ENCODE peak calls at places on chromosomes 12 and 14, in ten cellular contexts. W is MM.1S, K is fibroblast of pulmonary artery, B is body of pancreas, R is Calu3, Z is IMR-90, Y is GM12865, C is breast epithelium, I is progenitor cell of endocrine pancreas, D is astrocyte of the spinal cord. H is an unnamed sample.

GRCh38 chr12:123064356-123064755 is 83.9 kb downstream of the ARL6IP4 start:
- DNase-seq in W (no peak), K (no peak), B (no peak), R (no peak), Z (no peak), Y (no peak), C (no peak), I (no peak), D (no peak), H (no peak)

GRCh38 chr14:65910108-65910507 is 497.6 kb downstream of the FUT8 start:
- DNase-seq in W (no peak), K (peak), B (no peak), R (no peak), Z (peak), Y (no peak), C (no peak), I (no peak), D (peak), H (peak)

GRCh38 chr12:18246057-18246456 is 15.3 kb upstream of the PIK3C2G start:
- DNase-seq in W (no peak), K (no peak), B (no peak), R (no peak), Z (no peak), Y (no peak), C (no peak), I (no peak), D (no peak), H (no peak)

GRCh38 chr14:91114079-91115065 is 499 bp downstream of the DGLUCY start:
- DNase-seq in W (peak), K (peak), B (peak), R (peak), Z (peak), Y (peak), C (peak), I (peak), D (peak), H (peak)

GRCh38 chr14:52767058-52767833 is 24.2 kb downstream of the GNPNAT1 start:
- DNase-seq in W (no peak), K (no peak), B (peak), R (no peak), Z (peak), Y (no peak), C (no peak), I (no peak), D (no peak), H (no peak)

GRCh38 chr14:58668848-58669480 is 31.2 kb downstream of the DACT1 start:
- DNase-seq in W (no peak), K (no peak), B (no peak), R (no peak), Z (no peak), Y (no peak), C (no peak), I (no peak), D (no peak), H (no peak)

GRCh38 chr12:27841392-27841882 is 61.4 kb upstream of the MANSC4 start:
- DNase-seq in W (no peak), K (no peak), B (no peak), R (no peak), Z (peak), Y (no peak), C (no peak), I (no peak), D (peak), H (peak)

GRCh38 chr12:75553865-75554555 is 42.6 kb upstream of the KRR1 start:
- DNase-seq in W (no peak), K (peak), B (no peak), R (no peak), Z (peak), Y (no peak), C (no peak), I (no peak), D (peak), H (no peak)

GRCh38 chr12:47837190-47838171 is 17.8 kb upstream of the HDAC7 start:
- DNase-seq in W (peak), K (peak), B (peak), R (peak), Z (peak), Y (peak), C (peak), I (peak), D (peak), H (peak)

GRCh38 chr12:29088611-29089219 is 60.4 kb upstream of the FAR2 start:
- DNase-seq in W (peak), K (peak), B (no peak), R (no peak), Z (peak), Y (no peak), C (no peak), I (no peak), D (peak), H (peak)

GRCh38 chr14:50795909-50796308 is 35.1 kb downstream of the NIN start:
- DNase-seq in W (no peak), K (no peak), B (no peak), R (no peak), Z (no peak), Y (no peak), C (no peak), I (no peak), D (no peak), H (no peak)

GRCh38 chr12:41188058-41188840 is at the start of gene PDZRN4:
- DNase-seq in W (no peak), K (no peak), B (peak), R (no peak), Z (no peak), Y (no peak), C (no peak), I (peak), D (no peak), H (no peak)

GRCh38 chr12:95703986-95704385 is 86.6 kb downstream of the NTN4 start:
- DNase-seq in W (no peak), K (no peak), B (no peak), R (no peak), Z (no peak), Y (no peak), C (no peak), I (no peak), D (no peak), H (no peak)

GRCh38 chr14:33711761-33712160 is 239.1 kb downstream of the EGLN3 start:
- DNase-seq in W (no peak), K (no peak), B (no peak), R (no peak), Z (no peak), Y (no peak), C (no peak), I (no peak), D (no peak), H (no peak)

GRCh38 chr14:104871656-104872468 is 6.8 kb downstream of the CEP170B start:
- DNase-seq in W (no peak), K (no peak), B (peak), R (no peak), Z (no peak), Y (no peak), C (no peak), I (no peak), D (no peak), H (no peak)

GRCh38 chr14:57066887-57067513 is 201.7 kb downstream of the EXOC5 start:
- DNase-seq in W (peak), K (peak), B (peak), R (peak), Z (peak), Y (peak), C (no peak), I (peak), D (peak), H (peak)

GRCh38 chr12:76043377-76043776 is 11.8 kb upstream of the PHLDA1 start:
- DNase-seq in W (no peak), K (no peak), B (no peak), R (no peak), Z (no peak), Y (no peak), C (no peak), I (no peak), D (no peak), H (no peak)

GRCh38 chr14:105131241-105131640 is 37.3 kb downstream of the JAG2 start:
- DNase-seq in W (no peak), K (no peak), B (no peak), R (no peak), Z (no peak), Y (no peak), C (no peak), I (no peak), D (peak), H (no peak)

GRCh38 chr14:50064993-50065392 is 51.4 kb downstream of the VCPKMT start:
- DNase-seq in W (peak), K (no peak), B (no peak), R (no peak), Z (no peak), Y (peak), C (no peak), I (no peak), D (peak), H (peak)

GRCh38 chr12:51522696-51523095 is 68.3 kb upstream of the SCN8A start:
- DNase-seq in W (no peak), K (no peak), B (no peak), R (no peak), Z (no peak), Y (no peak), C (no peak), I (no peak), D (no peak), H (no peak)

GRCh38 chr12:108302471-108303311 is 36.4 kb downstream of the CMKLR1 start:
- DNase-seq in W (no peak), K (peak), B (peak), R (peak), Z (no peak), Y (no peak), C (peak), I (peak), D (peak), H (peak)

GRCh38 chr14:28678887-28679286 is 87.7 kb upstream of the FOXG1 start:
- DNase-seq in W (no peak), K (no peak), B (no peak), R (no peak), Z (no peak), Y (no peak), C (no peak), I (no peak), D (no peak), H (no peak)

GRCh38 chr12:54162741-54163140 is 26.0 kb downstream of the SMUG1 start:
- DNase-seq in W (no peak), K (no peak), B (no peak), R (no peak), Z (no peak), Y (no peak), C (no peak), I (no peak), D (no peak), H (no peak)

GRCh38 chr14:93925374-93925895 is 1.7 kb upstream of the FAM181A start:
- DNase-seq in W (no peak), K (no peak), B (no peak), R (no peak), Z (no peak), Y (no peak), C (no peak), I (no peak), D (no peak), H (no peak)

GRCh38 chr14:69554500-69554899 is 20.2 kb downstream of the CCDC177 start:
- DNase-seq in W (no peak), K (no peak), B (peak), R (no peak), Z (no peak), Y (no peak), C (no peak), I (no peak), D (no peak), H (peak)

GRCh38 chr12:93740721-93741120 is 63.5 kb downstream of the CRADD start:
- DNase-seq in W (peak), K (no peak), B (no peak), R (no peak), Z (peak), Y (no peak), C (no peak), I (no peak), D (no peak), H (peak)

GRCh38 chr12:93741741-93742085 is 64.5 kb downstream of the CRADD start:
- DNase-seq in W (no peak), K (no peak), B (no peak), R (no peak), Z (no peak), Y (no peak), C (no peak), I (no peak), D (no peak), H (peak)

GRCh38 chr12:93743999-93744689 is 67.0 kb downstream of the CRADD start:
- DNase-seq in W (no peak), K (no peak), B (no peak), R (no peak), Z (no peak), Y (no peak), C (peak), I (no peak), D (no peak), H (peak)

GRCh38 chr12:93743229-93743998 is 66.2 kb downstream of the CRADD start:
- DNase-seq in W (no peak), K (no peak), B (no peak), R (no peak), Z (no peak), Y (no peak), C (no peak), I (no peak), D (no peak), H (no peak)

GRCh38 chr12:93742086-93742934 is 65.1 kb downstream of the CRADD start:
- DNase-seq in W (peak), K (peak), B (peak), R (peak), Z (peak), Y (peak), C (peak), I (peak), D (peak), H (peak)
- TF ChIP-seq CTCF in W (peak), K (peak), B (peak), R (peak), Z (peak), Y (peak), C (no peak), I (peak), D (peak), H (peak)

GRCh38 chr14:23093104-23093503 is 1.8 kb downstream of the ACIN1 start:
- DNase-seq in W (no peak), K (no peak), B (no peak), R (no peak), Z (no peak), Y (no peak), C (no peak), I (no peak), D (no peak), H (no peak)

GRCh38 chr14:23094666-23095195 is at the start of gene ACIN1:
- DNase-seq in W (peak), K (peak), B (peak), R (peak), Z (peak), Y (peak), C (no peak), I (peak), D (peak), H (peak)

GRCh38 chr14:23095196-23096108 is at the start of gene C14orf119:
- DNase-seq in W (peak), K (peak), B (peak), R (peak), Z (peak), Y (peak), C (peak), I (peak), D (peak), H (peak)

GRCh38 chr14:23093526-23093925 is 1.4 kb downstream of the ACIN1 start:
- DNase-seq in W (no peak), K (no peak), B (no peak), R (no peak), Z (no peak), Y (no peak), C (no peak), I (no peak), D (no peak), H (no peak)

GRCh38 chr14:23093993-23094665 is 807 bp downstream of the ACIN1 start:
- DNase-seq in W (no peak), K (no peak), B (no peak), R (no peak), Z (no peak), Y (peak), C (no peak), I (no peak), D (no peak), H (no peak)
- TF ChIP-seq CTCF in W (peak), K (peak), B (no peak), R (no peak), Z (peak), Y (peak), C (no peak), I (peak), D (peak), H (no peak)

GRCh38 chr14:102985665-102986064 is 63.2 kb downstream of the AMN start:
- DNase-seq in W (no peak), K (no peak), B (no peak), R (no peak), Z (no peak), Y (peak), C (no peak), I (no peak), D (no peak), H (no peak)
- TF ChIP-seq CTCF in W (no peak), K (no peak), B (no peak), R (no peak), Z (no peak), Y (no peak), C (no peak), I (no peak), D (no peak), H (no peak)

GRCh38 chr12:14099994-14100393 is 118.6 kb upstream of the GRIN2B start:
- DNase-seq in W (peak), K (no peak), B (no peak), R (no peak), Z (no peak), Y (no peak), C (no peak), I (no peak), D (no peak), H (no peak)
- TF ChIP-seq CTCF in W (no peak), K (no peak), B (no peak), R (no peak), Z (no peak), Y (no peak), C (no peak), I (no peak), D (no peak), H (no peak)

DNA sequence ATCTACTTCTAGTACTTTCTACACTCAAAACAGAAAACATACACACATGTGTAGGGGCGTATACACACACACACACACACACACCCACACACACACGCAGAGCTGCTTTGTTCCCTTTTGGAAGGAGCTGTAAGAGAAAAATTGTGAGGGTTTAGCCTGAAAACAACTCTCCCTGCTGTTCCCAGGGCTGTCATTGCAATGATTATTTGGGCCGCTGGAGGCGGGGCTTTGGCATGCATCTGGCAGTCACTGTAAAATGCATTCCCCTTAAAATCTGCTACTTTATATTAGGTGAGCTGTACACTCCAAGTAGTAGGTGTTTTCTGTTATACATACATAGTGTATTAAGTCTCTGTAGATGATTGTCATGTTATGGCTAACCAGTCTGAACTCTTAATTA is 29.1 kb upstream of the SLC38A2 start:
- DNase-seq in W (no peak), K (peak), B (peak), R (no peak), Z (peak), Y (no peak), C (no peak), I (no peak), D (peak), H (peak)
- TF ChIP-seq CTCF in W (no peak), K (peak), B (no peak), R (no peak), Z (peak), Y (no peak), C (no peak), I (no peak), D (no peak), H (peak)

DNA sequence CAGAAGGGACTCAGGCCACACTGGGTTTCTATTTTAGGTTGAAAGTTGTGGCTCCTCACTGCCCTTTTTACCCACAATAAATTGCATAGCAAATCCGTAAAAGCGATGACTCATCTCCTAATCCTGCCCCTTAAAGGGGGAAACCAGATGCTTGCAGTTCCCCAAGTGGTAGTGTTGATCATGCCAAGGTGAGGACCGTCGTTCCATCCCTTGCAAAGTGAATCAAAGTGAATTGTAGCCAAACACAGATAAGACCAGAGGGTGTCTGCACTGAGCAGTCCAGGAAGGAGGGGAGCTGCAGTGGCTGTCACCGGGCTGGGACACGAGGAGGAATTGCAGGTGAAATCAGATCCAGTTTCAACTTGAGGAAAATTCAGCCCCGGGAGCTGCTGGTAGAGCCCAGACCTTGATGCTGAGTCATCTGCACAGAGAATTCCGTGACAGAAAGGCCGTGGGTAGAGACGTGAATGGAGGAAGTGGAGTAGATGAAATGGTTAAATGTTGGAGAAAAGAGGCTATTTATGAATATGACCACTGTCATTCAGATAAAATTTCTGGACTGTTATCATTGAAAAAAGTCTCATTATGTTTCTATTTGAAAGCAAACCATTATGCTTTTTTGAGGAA is 44.2 kb upstream of the MMP17 start:
- DNase-seq in W (peak), K (peak), B (no peak), R (no peak), Z (peak), Y (peak), C (no peak), I (no peak), D (peak), H (peak)
- TF ChIP-seq CTCF in W (no peak), K (peak), B (no peak), R (no peak), Z (no peak), Y (no peak), C (no peak), I (no peak), D (no peak), H (no peak)

DNA sequence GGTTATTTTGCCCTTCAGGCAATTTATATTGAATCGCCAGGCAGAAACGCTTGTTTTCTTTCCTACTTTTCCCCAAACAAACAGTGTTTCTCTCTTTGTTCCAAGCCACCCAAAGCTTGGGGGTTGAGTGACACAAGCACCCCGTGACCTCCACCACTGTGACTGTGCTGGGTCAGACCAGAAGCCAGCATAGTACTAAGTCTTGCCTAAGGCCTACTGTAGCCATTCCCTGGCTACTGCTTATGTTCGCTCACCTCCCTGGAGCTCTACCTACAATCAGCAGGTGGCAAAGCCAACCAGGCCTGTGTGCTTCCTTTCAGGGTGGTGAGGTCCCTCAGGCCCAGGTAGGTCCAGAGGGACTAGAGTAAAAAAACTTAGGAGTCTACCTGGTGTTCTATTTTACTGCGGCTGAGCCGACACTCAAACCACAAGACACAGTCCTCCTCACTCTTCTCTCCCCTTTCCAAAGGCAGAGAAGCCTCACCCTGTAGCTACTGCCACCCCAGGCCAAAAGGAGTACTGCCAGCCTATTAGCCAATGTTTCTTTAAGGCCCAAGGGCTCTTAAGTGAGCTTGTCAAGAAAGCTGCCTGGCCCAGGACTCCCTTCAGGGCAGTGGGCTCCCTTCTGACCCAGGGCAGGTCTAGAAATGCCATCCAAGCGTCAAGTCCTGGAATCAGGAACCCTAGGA is 411.8 kb upstream of the MIS18BP1 start:
- DNase-seq in W (no peak), K (no peak), B (no peak), R (no peak), Z (no peak), Y (no peak), C (no peak), I (no peak), D (no peak), H (peak)
- TF ChIP-seq CTCF in W (no peak), K (no peak), B (no peak), R (no peak), Z (no peak), Y (no peak), C (no peak), I (peak), D (peak), H (no peak)

GRCh38 chr14:73748858-73749357 is 34.7 kb upstream of the PNMA1 start:
- DNase-seq in W (no peak), K (no peak), B (no peak), R (no peak), Z (no peak), Y (no peak), C (no peak), I (no peak), D (no peak), H (no peak)
- TF ChIP-seq CTCF in W (no peak), K (no peak), B (no peak), R (no peak), Z (no peak), Y (no peak), C (no peak), I (no peak), D (no peak), H (no peak)

DNA sequence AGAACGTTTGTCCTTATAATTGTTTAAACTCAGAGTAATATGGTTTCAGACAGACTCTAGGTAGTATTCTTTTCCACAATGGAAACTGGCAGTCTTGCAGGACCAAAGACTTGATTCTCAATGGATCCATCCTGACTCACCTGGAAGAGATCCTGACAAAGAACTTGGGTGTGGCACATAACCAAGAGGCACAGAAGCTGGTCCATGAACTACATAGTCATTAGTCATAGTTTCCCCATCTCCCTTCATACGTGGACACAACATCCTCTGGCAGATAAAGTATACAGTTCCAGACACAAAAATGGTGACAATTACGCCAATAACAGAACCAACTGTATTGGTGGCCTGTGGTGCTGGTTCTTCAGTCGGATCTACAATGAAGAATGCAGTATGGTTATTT is 55.8 kb downstream of the BCL2L14 start:
- DNase-seq in W (no peak), K (no peak), B (no peak), R (no peak), Z (no peak), Y (no peak), C (no peak), I (no peak), D (no peak), H (peak)
- TF ChIP-seq CTCF in W (no peak), K (no peak), B (no peak), R (no peak), Z (no peak), Y (no peak), C (no peak), I (no peak), D (no peak), H (no peak)